ENCODE peak calls at places on chromosomes 4 and X, in ten cellular contexts. Y, U, Q, J, A, I, E, L, K and P are unnamed samples.

GRCh38 chr4:138090145-138090917 is 151.8 kb downstream of the SLC7A11 start:
- DNase-seq in Y (peak; percentile 33), U (peak; percentile 99), Q (peak; percentile 89), J (peak; percentile 75), A (no peak), I (peak; percentile 53), E (peak; percentile 86), L (no peak), K (peak; percentile 86), P (peak; percentile 18)

GRCh38 chr4:8847764-8848163 is 23.9 kb downstream of the HMX1 start:
- DNase-seq in Y (no peak), U (no peak), Q (no peak), J (no peak), A (no peak), I (no peak), E (no peak), L (no peak), K (no peak), P (no peak)

GRCh38 chrX:1451251-1451675 is 1.4 kb downstream of the ASMTL start:
- DNase-seq in Y (no peak), U (no peak), Q (no peak), J (no peak), A (no peak), I (no peak), E (no peak), L (no peak), K (no peak), P (no peak)

GRCh38 chr4:150874386-150875226 is 140.5 kb downstream of the LRBA start:
- DNase-seq in Y (no peak), U (no peak), Q (peak; percentile 40), J (no peak), A (no peak), I (no peak), E (no peak), L (no peak), K (no peak), P (no peak)

GRCh38 chrX:76183289-76184057 is 10.6 kb downstream of the PBDC1 start:
- DNase-seq in Y (no peak), U (no peak), Q (peak; percentile 46), J (peak; percentile 64), A (no peak), I (no peak), E (peak; percentile 26), L (no peak), K (peak; percentile 38), P (no peak)

GRCh38 chrX:2192584-2193272 is 308.0 kb downstream of the DHRSX start:
- DNase-seq in Y (no peak), U (no peak), Q (no peak), J (no peak), A (no peak), I (no peak), E (no peak), L (no peak), K (no peak), P (no peak)

GRCh38 chr4:186643501-186644315 is 79.9 kb downstream of the FAT1 start:
- DNase-seq in Y (no peak), U (peak; percentile 70), Q (peak; percentile 82), J (peak; percentile 34), A (no peak), I (no peak), E (peak; percentile 26), L (no peak), K (peak; percentile 65), P (no peak)

GRCh38 chrX:153738056-153738605 is 13.5 kb downstream of the ABCD1 start:
- DNase-seq in Y (no peak), U (no peak), Q (no peak), J (no peak), A (no peak), I (no peak), E (no peak), L (no peak), K (no peak), P (no peak)

GRCh38 chr4:154344686-154345085 is 146.9 kb downstream of the DCHS2 start:
- DNase-seq in Y (no peak), U (peak; percentile 28), Q (no peak), J (no peak), A (no peak), I (no peak), E (no peak), L (no peak), K (no peak), P (no peak)

GRCh38 chr4:77044458-77045124 is 31.2 kb downstream of the CCNI start:
- DNase-seq in Y (peak; percentile 20), U (peak; percentile 76), Q (peak; percentile 68), J (peak; percentile 55), A (no peak), I (no peak), E (no peak), L (no peak), K (peak; percentile 56), P (no peak)

GRCh38 chr4:115433501-115433900 is 320.1 kb upstream of the NDST4 start:
- DNase-seq in Y (no peak), U (no peak), Q (no peak), J (no peak), A (no peak), I (no peak), E (no peak), L (no peak), K (no peak), P (no peak)

GRCh38 chr4:102629686-102630085 is 128.5 kb downstream of the NFKB1 start:
- DNase-seq in Y (no peak), U (no peak), Q (no peak), J (no peak), A (no peak), I (no peak), E (no peak), L (no peak), K (no peak), P (no peak)

GRCh38 chr4:189377576-189377975 is 563.1 kb upstream of the FRG1 start:
- DNase-seq in Y (no peak), U (no peak), Q (no peak), J (no peak), A (no peak), I (no peak), E (no peak), L (no peak), K (no peak), P (no peak)

GRCh38 chr4:158071931-158072330 is 100.9 kb downstream of the GASK1B start:
- DNase-seq in Y (no peak), U (no peak), Q (no peak), J (no peak), A (no peak), I (no peak), E (no peak), L (no peak), K (no peak), P (no peak)

GRCh38 chr4:118834960-118835895 is 698 bp downstream of the SEC24D start:
- DNase-seq in Y (no peak), U (peak; percentile 69), Q (peak; percentile 87), J (peak; percentile 57), A (no peak), I (peak; percentile 70), E (peak; percentile 66), L (peak; percentile 41), K (peak; percentile 89), P (peak; percentile 60)

GRCh38 chr4:153296424-153296823 is 48.1 kb upstream of the MND1 start:
- DNase-seq in Y (no peak), U (no peak), Q (peak; percentile 26), J (peak; percentile 22), A (no peak), I (peak; percentile 29), E (peak; percentile 78), L (no peak), K (peak; percentile 42), P (no peak)

GRCh38 chr4:184898793-184899192 is 73.0 kb upstream of the ACSL1 start:
- DNase-seq in Y (no peak), U (no peak), Q (no peak), J (no peak), A (no peak), I (no peak), E (no peak), L (no peak), K (no peak), P (no peak)

GRCh38 chr4:3193531-3194203 is 55.3 kb upstream of the MSANTD1 start:
- DNase-seq in Y (no peak), U (peak; percentile 7), Q (peak; percentile 29), J (no peak), A (no peak), I (no peak), E (no peak), L (no peak), K (no peak), P (no peak)

GRCh38 chr4:52751349-52751911 is at the start of gene ERVMER34-1:
- DNase-seq in Y (peak; percentile 80), U (peak; percentile 56), Q (peak; percentile 26), J (no peak), A (peak; percentile 2), I (no peak), E (peak; percentile 53), L (no peak), K (peak; percentile 33), P (no peak)

GRCh38 chr4:112270051-112270450 is 15.7 kb downstream of the TIFA start:
- DNase-seq in Y (no peak), U (no peak), Q (no peak), J (no peak), A (no peak), I (no peak), E (no peak), L (no peak), K (no peak), P (no peak)

GRCh38 chr4:81490761-81491160 is 19.1 kb upstream of the RASGEF1B start:
- DNase-seq in Y (no peak), U (no peak), Q (no peak), J (no peak), A (no peak), I (no peak), E (no peak), L (no peak), K (no peak), P (no peak)

GRCh38 chr4:46931981-46932380 is 22.9 kb upstream of the COX7B2 start:
- DNase-seq in Y (no peak), U (peak; percentile 41), Q (peak; percentile 64), J (no peak), A (no peak), I (no peak), E (peak; percentile 50), L (peak; percentile 2), K (peak; percentile 48), P (peak; percentile 6)